ENCODE peak calls at places on chromosomes 11 and 22, in six cellular contexts. J is effector memory CD4-positive, alpha-beta T cell; M is T-helper 2 cell; Q is iris pigment epithelial cell; B is retina; P is stimulated activated CD8-positive, alpha-beta memory T cell treated with anti-CD3 and anti-CD28 coated beads, Interleukin-7, amount 100 ng/mL, for 1 hour. O is an unnamed sample.
A peak's percentile ranks its signal among the peaks of the same experiment; 100 is the strongest.

GRCh38 chr22:28116261-28116673 is 197.2 kb upstream of the PITPNB start:
- DNase-seq in J (no peak), M (no peak), Q (peak; percentile 85), B (no peak), P (no peak), O (peak; percentile 19)

GRCh38 chr11:114042234-114042633 is 17.3 kb upstream of the ZBTB16 start:
- DNase-seq in J (no peak), M (no peak), Q (no peak), B (no peak), P (no peak), O (no peak)

GRCh38 chr11:47616726-47617416 is 22.7 kb upstream of the C1QTNF4 start:
- DNase-seq in J (no peak), M (no peak), Q (peak; percentile 84), B (peak; percentile 28), P (no peak), O (peak; percentile 86)

GRCh38 chr11:122202951-122203456 is 87.0 kb upstream of the BLID start:
- DNase-seq in J (no peak), M (no peak), Q (peak; percentile 84), B (peak; percentile 84), P (peak; percentile 6), O (peak; percentile 77)

GRCh38 chr22:29756341-29756740 is 10.5 kb downstream of the ZMAT5 start:
- DNase-seq in J (no peak), M (no peak), Q (no peak), B (no peak), P (no peak), O (no peak)

GRCh38 chr11:61918251-61919112 is 1.1 kb upstream of the RAB3IL1 start:
- DNase-seq in J (no peak), M (no peak), Q (no peak), B (no peak), P (no peak), O (no peak)

GRCh38 chr22:46085831-46086576 is 64.3 kb upstream of the PPARA start:
- DNase-seq in J (no peak), M (no peak), Q (no peak), B (no peak), P (no peak), O (no peak)

GRCh38 chr11:122917311-122917710 is 34.8 kb downstream of the JHY start:
- DNase-seq in J (no peak), M (no peak), Q (peak; percentile 35), B (no peak), P (no peak), O (no peak)

GRCh38 chr11:124832571-124832970 is 32.4 kb upstream of the MSANTD2 start:
- DNase-seq in J (no peak), M (no peak), Q (no peak), B (no peak), P (no peak), O (no peak)

GRCh38 chr11:90542092-90542491 is 319.2 kb upstream of the CHORDC1 start:
- DNase-seq in J (no peak), M (no peak), Q (no peak), B (no peak), P (no peak), O (no peak)

GRCh38 chr11:128765571-128766530 is 72.0 kb downstream of the FLI1 start:
- DNase-seq in J (no peak), M (no peak), Q (no peak), B (no peak), P (no peak), O (peak; percentile 71)

GRCh38 chr11:124656759-124657627 is 16.5 kb downstream of the SIAE start:
- DNase-seq in J (no peak), M (no peak), Q (peak; percentile 63), B (peak; percentile 69), P (no peak), O (peak; percentile 82)

GRCh38 chr11:83681045-83681781 is 395.0 kb upstream of the CCDC90B start:
- DNase-seq in J (no peak), M (no peak), Q (no peak), B (peak; percentile 70), P (no peak), O (peak; percentile 39)

GRCh38 chr11:46618789-46619188 is 1.4 kb downstream of the ATG13 start:
- DNase-seq in J (no peak), M (no peak), Q (peak; percentile 16), B (no peak), P (no peak), O (no peak)

GRCh38 chr11:76313913-76314740 is 66.8 kb downstream of the THAP12 start:
- DNase-seq in J (no peak), M (no peak), Q (peak; percentile 13), B (peak; percentile 57), P (no peak), O (peak; percentile 56)

GRCh38 chr11:2912498-2912897 is 16.7 kb downstream of the PHLDA2 start:
- DNase-seq in J (no peak), M (no peak), Q (peak; percentile 67), B (no peak), P (no peak), O (peak; percentile 56)

GRCh38 chr11:125941606-125942275 is 4.1 kb upstream of the VSIG10L2 start:
- DNase-seq in J (peak; percentile 5), M (no peak), Q (peak; percentile 32), B (peak; percentile 66), P (peak; percentile 26), O (peak; percentile 87)

GRCh38 chr11:127383026-127383425 is 382.5 kb upstream of the KIRREL3 start:
- DNase-seq in J (no peak), M (no peak), Q (no peak), B (no peak), P (no peak), O (no peak)

GRCh38 chr22:30609260-30610185 is 2.5 kb downstream of the TCN2 start:
- DNase-seq in J (no peak), M (no peak), Q (peak; percentile 92), B (no peak), P (no peak), O (peak; percentile 17)

GRCh38 chr22:31628969-31629723 is 32.9 kb downstream of the PISD start:
- DNase-seq in J (no peak), M (no peak), Q (no peak), B (no peak), P (no peak), O (no peak)